ENCODE peak calls at places on chromosomes 4 and X, in four cellular contexts. F is NT2/D1, D is GM12878, J is HepG2. W is an unnamed sample.

GRCh38 chr4:89829470-89830138 is 7.4 kb downstream of the SNCA start:
- DNase-seq in F (no peak), D (peak), J (peak), W (no peak)

GRCh38 chr4:113434247-113434587 is 327.3 kb downstream of the CAMK2D start:
- DNase-seq in F (no peak), D (no peak), J (peak), W (no peak)

GRCh38 chrX:122770581-122770980 is 413.5 kb upstream of the GRIA3 start:
- DNase-seq in F (no peak), D (no peak), J (no peak), W (no peak)

GRCh38 chr4:102506523-102506922 is 5.4 kb downstream of the NFKB1 start:
- DNase-seq in F (no peak), D (no peak), J (no peak), W (no peak)

GRCh38 chr4:109469915-109470314 is 36.3 kb downstream of the SEC24B start:
- DNase-seq in F (no peak), D (no peak), J (no peak), W (no peak)

GRCh38 chr4:14864365-14864762 is 137.9 kb upstream of the CPEB2 start:
- DNase-seq in F (no peak), D (no peak), J (no peak), W (no peak)

GRCh38 chr4:98682719-98683118 is 24.3 kb upstream of the TSPAN5 start:
- DNase-seq in F (no peak), D (no peak), J (no peak), W (no peak)

GRCh38 chr4:126697748-126698147 is 935.0 kb upstream of the INTU start:
- DNase-seq in F (no peak), D (no peak), J (no peak), W (no peak)

GRCh38 chr4:139715721-139716391 is 50.2 kb downstream of the MGST2 start:
- DNase-seq in F (no peak), D (no peak), J (no peak), W (no peak)

GRCh38 chr4:108007984-108008383 is 18.3 kb downstream of the HADH start:
- DNase-seq in F (no peak), D (no peak), J (no peak), W (no peak)

GRCh38 chr4:54277691-54278090 is 48.6 kb downstream of the PDGFRA start:
- DNase-seq in F (no peak), D (peak), J (no peak), W (no peak)

GRCh38 chr4:185304944-185305690 is 90.6 kb downstream of the LRP2BP start:
- DNase-seq in F (peak), D (peak), J (peak), W (no peak)

GRCh38 chr4:185792384-185793146 is 19.4 kb downstream of the SORBS2 start:
- DNase-seq in F (no peak), D (no peak), J (peak), W (no peak)

GRCh38 chrX:115494133-115494532 is 66.8 kb upstream of the PLS3 start:
- DNase-seq in F (no peak), D (no peak), J (peak), W (no peak)

GRCh38 chr4:84582988-84583870 is at the start of gene CDS1:
- DNase-seq in F (no peak), D (no peak), J (no peak), W (peak)

GRCh38 chr4:86496094-86497060 is 97.7 kb upstream of the PTPN13 start:
- DNase-seq in F (no peak), D (no peak), J (no peak), W (peak)

GRCh38 chr4:78775278-78776030 is 696 bp upstream of the BMP2K start:
- DNase-seq in F (peak), D (no peak), J (peak), W (peak)

GRCh38 chr4:176065365-176066249 is at the start of gene WDR17:
- DNase-seq in F (peak), D (peak), J (no peak), W (peak)

GRCh38 chr4:80335554-80336358 is at the start of gene CFAP299:
- DNase-seq in F (peak), D (peak), J (peak), W (peak)

GRCh38 chr4:165294907-165295306 is 32.6 kb upstream of the MSMO1 start:
- DNase-seq in F (no peak), D (peak), J (no peak), W (no peak)

GRCh38 chr4:181528570-181529184 is 714.5 kb upstream of the TENM3 start:
- DNase-seq in F (peak), D (peak), J (peak), W (peak)

GRCh38 chr4:7750508-7750907 is 189.2 kb downstream of the AFAP1 start:
- DNase-seq in F (no peak), D (no peak), J (no peak), W (no peak)

GRCh38 chrX:133933316-133933715 is 52.1 kb downstream of the GPC3 start:
- DNase-seq in F (no peak), D (no peak), J (no peak), W (no peak)

GRCh38 chr4:48268956-48269860 is at the start of gene TEC:
- DNase-seq in F (peak), D (no peak), J (no peak), W (peak)

GRCh38 chrX:29555465-29556091 is 659.8 kb upstream of the MAGEB2 start:
- DNase-seq in F (no peak), D (peak), J (no peak), W (no peak)

GRCh38 chr4:14168919-14169318 is 541.4 kb upstream of the BOD1L1 start:
- DNase-seq in F (no peak), D (peak), J (no peak), W (no peak)

GRCh38 chr4:118139241-118139640 is 105.0 kb downstream of the NDST3 start:
- DNase-seq in F (no peak), D (no peak), J (no peak), W (no peak)

GRCh38 chr4:94455081-94455480 is 3.3 kb downstream of the PDLIM5 start:
- DNase-seq in F (no peak), D (no peak), J (peak), W (no peak)

GRCh38 chrX:10175317-10175871 is 18.6 kb downstream of the CLCN4 start:
- DNase-seq in F (no peak), D (no peak), J (no peak), W (no peak)

GRCh38 chr4:82287720-82288119 is 86.1 kb downstream of the HNRNPD start:
- DNase-seq in F (no peak), D (no peak), J (no peak), W (no peak)

GRCh38 chr4:65007841-65008439 is 598.7 kb upstream of the TECRL start:
- DNase-seq in F (peak), D (no peak), J (peak), W (peak)

GRCh38 chr4:33133723-33134122 is 2413.6 kb downstream of the PCDH7 start:
- DNase-seq in F (no peak), D (no peak), J (no peak), W (no peak)

GRCh38 chrX:154397888-154398667 is at the start of gene RPL10:
- DNase-seq in F (peak), D (peak), J (peak), W (peak)

GRCh38 chrX:56232221-56233082 is at the start of gene KLF8:
- DNase-seq in F (peak), D (no peak), J (no peak), W (peak)

GRCh38 chrX:80181079-80181478 is 166.5 kb downstream of the TBX22 start:
- DNase-seq in F (peak), D (no peak), J (no peak), W (peak)

GRCh38 chrX:20221902-20222301 is 44.8 kb downstream of the RPS6KA3 start:
- DNase-seq in F (no peak), D (no peak), J (peak), W (no peak)

GRCh38 chr4:74456056-74456744 is 11.3 kb downstream of the AREG start:
- DNase-seq in F (no peak), D (no peak), J (no peak), W (no peak)

GRCh38 chr4:69126030-69126429 is 29.8 kb downstream of the UGT2B7 start:
- DNase-seq in F (no peak), D (no peak), J (no peak), W (no peak)

GRCh38 chrX:3540105-3540504 is 173.3 kb downstream of the PRKX start:
- DNase-seq in F (no peak), D (no peak), J (no peak), W (no peak)

GRCh38 chrX:84729809-84730208 is 227.6 kb upstream of the HDX start:
- DNase-seq in F (peak), D (peak), J (peak), W (peak)
- TF ChIP-seq SUZ12 in F (no peak), D (no peak), J (no peak), W (no peak)

GRCh38 chrX:30822719-30823118 is 66.3 kb downstream of the TAB3 start:
- DNase-seq in F (no peak), D (no peak), J (no peak), W (no peak)

GRCh38 chrX:30824275-30824674 is 64.8 kb downstream of the TAB3 start:
- DNase-seq in F (no peak), D (no peak), J (no peak), W (no peak)

GRCh38 chrX:30821116-30821515 is 67.9 kb downstream of the TAB3 start:
- DNase-seq in F (no peak), D (no peak), J (no peak), W (no peak)

GRCh38 chrX:30819080-30819479 is 70.0 kb downstream of the TAB3 start:
- DNase-seq in F (no peak), D (no peak), J (no peak), W (no peak)

GRCh38 chrX:30822068-30822671 is 66.9 kb downstream of the TAB3 start:
- DNase-seq in F (no peak), D (peak), J (peak), W (no peak)
- TF ChIP-seq SUZ12 in F (no peak), D (no peak), J (no peak), W (no peak)

DNA sequence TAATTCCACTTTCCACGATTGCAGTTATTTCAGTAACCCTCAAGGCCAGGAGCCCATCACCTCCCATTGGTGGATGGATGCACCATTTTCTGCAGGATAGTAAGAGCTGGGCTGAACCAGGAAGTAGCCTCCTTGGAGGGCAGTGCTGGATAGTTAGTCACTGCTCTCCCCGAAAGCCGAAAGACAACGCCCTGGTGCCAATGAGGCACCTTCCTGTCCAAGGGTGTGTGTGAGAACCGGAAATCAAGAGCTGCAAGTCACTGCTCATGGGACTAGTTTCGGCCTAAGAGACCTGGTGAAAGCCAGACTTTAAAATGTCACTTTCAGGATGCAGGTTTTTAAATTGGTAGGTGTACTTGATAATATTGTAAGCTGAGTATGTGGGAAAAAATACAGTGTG is 203.8 kb upstream of the HS3ST1 start:
- DNase-seq in F (no peak), D (no peak), J (no peak), W (no peak)
- TF ChIP-seq SUZ12 in F (no peak), D (no peak), J (no peak), W (no peak)

DNA sequence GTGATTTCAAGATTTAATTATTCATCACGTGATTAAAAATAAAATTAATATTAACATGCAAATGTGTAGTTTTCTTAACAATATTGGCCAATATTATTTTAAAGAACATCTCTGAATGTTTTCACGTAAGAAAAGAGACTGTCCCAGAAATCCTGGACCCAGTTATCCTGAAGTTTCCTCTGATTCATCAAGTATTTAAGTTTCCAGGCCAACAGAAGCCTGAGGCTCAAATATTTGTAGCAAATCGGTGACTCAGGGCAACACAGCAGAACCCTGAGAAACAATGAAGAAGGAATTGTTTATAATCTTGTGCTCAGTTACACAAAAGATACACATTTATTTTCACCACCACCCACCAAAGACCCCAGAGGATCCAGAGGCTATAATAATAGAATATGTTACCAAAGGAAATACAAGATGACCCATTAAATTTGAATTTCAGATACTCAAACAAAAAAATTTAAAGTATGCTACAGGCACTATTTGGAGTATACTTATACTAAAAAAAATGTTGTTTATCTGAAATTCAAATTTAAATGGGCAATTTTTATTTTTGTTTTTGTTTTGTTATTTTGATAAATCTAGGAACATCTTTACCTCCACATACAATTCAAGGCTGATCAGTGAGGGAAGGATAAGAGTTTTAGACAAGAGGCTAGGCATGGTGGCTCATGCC is 33.9 kb upstream of the SLC7A11 start:
- DNase-seq in F (no peak), D (no peak), J (no peak), W (no peak)
- TF ChIP-seq SUZ12 in F (no peak), D (no peak), J (no peak), W (no peak)

GRCh38 chr4:77432702-77433101 is 172.9 kb upstream of the CXCL13 start:
- DNase-seq in F (no peak), D (no peak), J (peak), W (no peak)

GRCh38 chr4:77434299-77435092 is 171.1 kb upstream of the CXCL13 start:
- DNase-seq in F (no peak), D (no peak), J (no peak), W (no peak)

GRCh38 chr4:77437079-77437478 is 168.5 kb upstream of the CXCL13 start:
- DNase-seq in F (no peak), D (no peak), J (no peak), W (no peak)

GRCh38 chr4:77430847-77431246 is 174.8 kb upstream of the CXCL13 start:
- DNase-seq in F (no peak), D (no peak), J (no peak), W (no peak)

DNA sequence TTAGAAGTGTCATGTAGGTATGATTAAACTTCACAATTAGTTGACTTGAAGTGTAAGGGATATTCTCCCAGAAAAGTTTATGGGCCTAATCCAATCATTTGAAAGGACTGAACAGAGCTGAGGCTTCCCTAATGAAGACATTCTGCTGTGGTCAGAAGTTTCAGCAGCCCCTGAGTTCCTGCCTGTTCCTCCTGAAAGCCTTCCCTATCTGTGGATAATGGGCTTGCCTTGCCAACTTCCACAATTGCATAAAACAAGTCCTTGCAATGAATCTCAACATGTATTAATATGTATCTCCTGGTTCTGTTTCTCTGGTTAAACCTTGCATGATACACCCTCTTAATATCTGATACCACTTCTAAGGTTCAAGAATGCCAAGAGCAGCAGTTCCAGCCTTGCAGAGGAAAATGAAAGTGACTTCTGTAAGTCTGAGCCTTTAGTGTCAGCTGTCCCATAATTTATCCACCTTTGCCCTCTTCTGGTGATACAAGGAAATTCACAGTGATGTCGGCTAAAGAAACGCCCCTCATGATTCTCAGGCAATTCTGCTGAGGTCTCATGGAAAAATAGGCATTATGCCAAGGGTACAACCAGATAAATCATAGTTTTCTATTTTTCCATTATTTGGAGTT is 172.4 kb upstream of the CXCL13 start:
- DNase-seq in F (peak), D (peak), J (peak), W (peak)
- TF ChIP-seq SUZ12 in F (no peak), D (no peak), J (no peak), W (no peak)

DNA sequence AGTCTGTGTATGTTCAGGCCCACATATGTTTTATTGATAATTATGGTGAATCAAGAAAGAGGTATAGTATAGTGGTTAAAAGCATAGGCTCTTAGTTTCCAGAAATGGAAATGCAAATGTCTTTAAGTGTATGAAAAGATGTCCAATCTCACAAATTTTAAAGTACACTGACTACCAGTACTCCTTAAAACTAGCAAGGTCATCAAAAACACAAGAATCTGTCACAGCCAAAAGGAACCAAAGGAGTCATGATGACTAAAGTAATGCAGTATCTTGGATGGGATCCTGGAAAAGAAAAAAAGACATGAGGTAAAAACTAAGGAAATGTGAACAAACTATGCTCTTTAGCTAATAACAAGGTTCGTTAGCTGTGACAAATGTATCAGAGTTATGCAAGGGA is 659 bp upstream of the RBM41 start:
- DNase-seq in F (no peak), D (no peak), J (no peak), W (no peak)
- TF ChIP-seq SUZ12 in F (no peak), D (no peak), J (no peak), W (no peak)